ENCODE peak calls at places on chromosomes 16 and 17, in six cellular contexts. One of them, this sample, is unnamed.
A peak's percentile ranks its signal among the peaks of the same experiment; 100 is the strongest.

GRCh38 chr17:38528101-38528500 is 77.7 kb downstream of the SRCIN1 start:
- DNase-seq in Peyer's patch: no peak
- DNase-seq in Daoy: peak; percentile 41
- DNase-seq in RWPE1: no peak
- DNase-seq in amniotic stem cell: no peak
- DNase-seq in AG20443: no peak
- DNase-seq in this sample: no peak

GRCh38 chr17:12727076-12727750 is 61.5 kb downstream of the MYOCD start:
- DNase-seq in Peyer's patch: no peak
- DNase-seq in Daoy: peak; percentile 73
- DNase-seq in RWPE1: no peak
- DNase-seq in amniotic stem cell: no peak
- DNase-seq in AG20443: peak; percentile 30
- DNase-seq in this sample: no peak

GRCh38 chr17:21510686-21511367 is 134.7 kb downstream of the KCNJ12 start:
- DNase-seq in Peyer's patch: no peak
- DNase-seq in Daoy: no peak
- DNase-seq in RWPE1: no peak
- DNase-seq in amniotic stem cell: no peak
- DNase-seq in AG20443: no peak
- DNase-seq in this sample: peak; percentile 25

GRCh38 chr17:81687770-81688541 is 4.1 kb downstream of the HGS start:
- DNase-seq in Peyer's patch: no peak
- DNase-seq in Daoy: no peak
- DNase-seq in RWPE1: no peak
- DNase-seq in amniotic stem cell: no peak
- DNase-seq in AG20443: no peak
- DNase-seq in this sample: no peak

GRCh38 chr17:80931421-80932265 is 60.0 kb upstream of the CHMP6 start:
- DNase-seq in Peyer's patch: no peak
- DNase-seq in Daoy: peak; percentile 91
- DNase-seq in RWPE1: no peak
- DNase-seq in amniotic stem cell: peak; percentile 61
- DNase-seq in AG20443: peak; percentile 94
- DNase-seq in this sample: no peak

GRCh38 chr17:34670618-34671017 is 91.2 kb downstream of the TMEM132E start:
- DNase-seq in Peyer's patch: no peak
- DNase-seq in Daoy: no peak
- DNase-seq in RWPE1: no peak
- DNase-seq in amniotic stem cell: no peak
- DNase-seq in AG20443: no peak
- DNase-seq in this sample: no peak

GRCh38 chr17:74639704-74640142 is 16.2 kb upstream of the CD300E start:
- DNase-seq in Peyer's patch: no peak
- DNase-seq in Daoy: no peak
- DNase-seq in RWPE1: no peak
- DNase-seq in amniotic stem cell: no peak
- DNase-seq in AG20443: no peak
- DNase-seq in this sample: no peak

GRCh38 chr16:22007509-22008214 is at the start of gene MOSMO:
- DNase-seq in Peyer's patch: peak; percentile 88
- DNase-seq in Daoy: peak; percentile 73
- DNase-seq in RWPE1: peak; percentile 73
- DNase-seq in amniotic stem cell: no peak
- DNase-seq in AG20443: peak; percentile 96
- DNase-seq in this sample: peak; percentile 71

GRCh38 chr17:2101448-2102257 is 46.8 kb downstream of the HIC1 start:
- DNase-seq in Peyer's patch: peak; percentile 95
- DNase-seq in Daoy: no peak
- DNase-seq in RWPE1: peak; percentile 75
- DNase-seq in amniotic stem cell: no peak
- DNase-seq in AG20443: no peak
- DNase-seq in this sample: peak; percentile 94

GRCh38 chr17:46841561-46842379 is 9.6 kb upstream of the WNT9B start:
- DNase-seq in Peyer's patch: no peak
- DNase-seq in Daoy: no peak
- DNase-seq in RWPE1: no peak
- DNase-seq in amniotic stem cell: no peak
- DNase-seq in AG20443: peak; percentile 87
- DNase-seq in this sample: peak; percentile 46

GRCh38 chr17:44218344-44219125 is 940 bp downstream of the UBTF start:
- DNase-seq in Peyer's patch: peak; percentile 95
- DNase-seq in Daoy: peak; percentile 92
- DNase-seq in RWPE1: peak; percentile 88
- DNase-seq in amniotic stem cell: peak; percentile 84
- DNase-seq in AG20443: peak; percentile 94
- DNase-seq in this sample: peak; percentile 91

GRCh38 chr17:46853896-46854444 is 2.6 kb downstream of the WNT9B start:
- DNase-seq in Peyer's patch: no peak
- DNase-seq in Daoy: no peak
- DNase-seq in RWPE1: no peak
- DNase-seq in amniotic stem cell: no peak
- DNase-seq in AG20443: peak; percentile 79
- DNase-seq in this sample: no peak

GRCh38 chr17:60277258-60277657 is 114.7 kb downstream of the USP32 start:
- DNase-seq in Peyer's patch: no peak
- DNase-seq in Daoy: no peak
- DNase-seq in RWPE1: no peak
- DNase-seq in amniotic stem cell: no peak
- DNase-seq in AG20443: no peak
- DNase-seq in this sample: no peak

GRCh38 chr16:46712911-46713310 is 23.5 kb downstream of the ORC6 start:
- DNase-seq in Peyer's patch: no peak
- DNase-seq in Daoy: no peak
- DNase-seq in RWPE1: no peak
- DNase-seq in amniotic stem cell: no peak
- DNase-seq in AG20443: no peak
- DNase-seq in this sample: no peak

GRCh38 chr16:66155933-66156332 is 210.6 kb upstream of the CDH5 start:
- DNase-seq in Peyer's patch: no peak
- DNase-seq in Daoy: no peak
- DNase-seq in RWPE1: no peak
- DNase-seq in amniotic stem cell: no peak
- DNase-seq in AG20443: no peak
- DNase-seq in this sample: no peak

GRCh38 chr17:42281571-42282096 is 5.4 kb upstream of the STAT5B start:
- DNase-seq in Peyer's patch: peak; percentile 44
- DNase-seq in Daoy: no peak
- DNase-seq in RWPE1: no peak
- DNase-seq in amniotic stem cell: no peak
- DNase-seq in AG20443: no peak
- DNase-seq in this sample: no peak

GRCh38 chr16:58652741-58653140 is 23.1 kb upstream of the CNOT1 start:
- DNase-seq in Peyer's patch: no peak
- DNase-seq in Daoy: no peak
- DNase-seq in RWPE1: no peak
- DNase-seq in amniotic stem cell: no peak
- DNase-seq in AG20443: peak; percentile 52
- DNase-seq in this sample: peak; percentile 16

GRCh38 chr17:78124081-78124835 is 4.3 kb downstream of the TMC6 start:
- DNase-seq in Peyer's patch: peak; percentile 88
- DNase-seq in Daoy: no peak
- DNase-seq in RWPE1: no peak
- DNase-seq in amniotic stem cell: no peak
- DNase-seq in AG20443: no peak
- DNase-seq in this sample: no peak

GRCh38 chr17:82872591-82873520 is 33.0 kb upstream of the ZNF750 start:
- DNase-seq in Peyer's patch: no peak
- DNase-seq in Daoy: no peak
- DNase-seq in RWPE1: no peak
- DNase-seq in amniotic stem cell: no peak
- DNase-seq in AG20443: no peak
- DNase-seq in this sample: no peak

GRCh38 chr16:67016681-67017450 is 12.1 kb upstream of the CBFB start:
- DNase-seq in Peyer's patch: peak; percentile 38
- DNase-seq in Daoy: no peak
- DNase-seq in RWPE1: no peak
- DNase-seq in amniotic stem cell: no peak
- DNase-seq in AG20443: no peak
- DNase-seq in this sample: no peak

This sample was measured in dermis blood vessel endothelial cell.